ENCODE peak calls at places on chromosome X, in four cellular contexts. E, G, K and F are unnamed samples.

GRCh38 chrX:70452143-70452733 is 7.6 kb downstream of the DLG3 start:
- DNase-seq in E (no peak), G (no peak), K (peak; percentile 69), F (no peak)

GRCh38 chrX:58044130-58044529 is 133.9 kb upstream of the ZXDA start:
- DNase-seq in K (no peak), E (no peak), G (no peak), F (no peak)

GRCh38 chrX:75746891-75747639 is 38.0 kb downstream of the MAGEE2 start:
- DNase-seq in K (peak; percentile 4), E (no peak), G (no peak), F (no peak)

GRCh38 chrX:73262991-73263390 is 48.3 kb upstream of the NAP1L2 start:
- DNase-seq in G (no peak), E (no peak), K (peak; percentile 10), F (no peak)

GRCh38 chrX:136268051-136269048 is 17.1 kb upstream of the MAP7D3 start:
- DNase-seq in K (peak; percentile 52), E (peak; percentile 48), G (no peak), F (no peak)

GRCh38 chrX:2578864-2579263 is 78.1 kb upstream of the DHRSX start:
- DNase-seq in E (no peak), K (no peak), G (no peak), F (no peak)

GRCh38 chrX:74325130-74326059 is 21.4 kb downstream of the ZCCHC13 start:
- DNase-seq in G (no peak), E (no peak), K (peak; percentile 18), F (no peak)

GRCh38 chrX:95056901-95057300 is 1382.9 kb downstream of the FAM133A start:
- DNase-seq in E (no peak), K (peak; percentile 0), G (no peak), F (no peak)

GRCh38 chrX:48818866-48819265 is 7.4 kb upstream of the ERAS start:
- DNase-seq in E (no peak), K (no peak), G (no peak), F (no peak)

GRCh38 chrX:130057209-130057608 is 53.1 kb downstream of the ELF4 start:
- DNase-seq in K (no peak), E (no peak), G (no peak), F (no peak)

GRCh38 chrX:123399709-123400108 is 215.6 kb downstream of the GRIA3 start:
- DNase-seq in E (no peak), G (no peak), K (no peak), F (no peak)

GRCh38 chrX:115968436-115969252 is 201.9 kb upstream of the AGTR2 start:
- DNase-seq in K (no peak), E (no peak), G (no peak), F (no peak)

GRCh38 chrX:149371984-149372383 is 133.1 kb downstream of the IDS start:
- DNase-seq in E (no peak), K (no peak), G (no peak), F (no peak)

GRCh38 chrX:77167993-77168392 is 279.2 kb upstream of the FGF16 start:
- DNase-seq in E (peak; percentile 65), G (no peak), K (no peak), F (no peak)

GRCh38 chrX:135408794-135409193 is 12.9 kb upstream of the SMIM10L2A start:
- DNase-seq in K (no peak), E (no peak), G (peak; percentile 7), F (no peak)

GRCh38 chrX:80765226-80765625 is 44.5 kb downstream of the BRWD3 start:
- DNase-seq in K (no peak), E (no peak), G (no peak), F (no peak)

GRCh38 chrX:34275710-34276109 is 143.6 kb upstream of the FAM47A start:
- DNase-seq in E (no peak), K (no peak), G (no peak), F (no peak)

GRCh38 chrX:74132265-74132664 is 171.7 kb upstream of the ZCCHC13 start:
- DNase-seq in E (no peak), G (no peak), K (no peak), F (no peak)

GRCh38 chrX:37078434-37078703 is 70.2 kb downstream of the FAM47C start:
- DNase-seq in E (no peak), G (no peak), K (peak; percentile 1), F (no peak)

GRCh38 chrX:134692990-134693389 is 34.7 kb upstream of the PLAC1 start:
- DNase-seq in K (no peak), E (no peak), G (no peak), F (no peak)

GRCh38 chrX:41903544-41903943 is 19.8 kb downstream of the CASK start:
- DNase-seq in E (no peak), G (no peak), K (no peak), F (no peak)

GRCh38 chrX:115898382-115899001 is 272.1 kb upstream of the AGTR2 start:
- DNase-seq in K (peak; percentile 62), G (no peak), E (peak; percentile 72), F (no peak)

GRCh38 chrX:1903380-1903935 is 288.6 kb downstream of the ASMT start:
- DNase-seq in E (no peak), K (no peak), G (no peak), F (no peak)

GRCh38 chrX:112851161-112851779 is 10.6 kb upstream of the AMOT start:
- DNase-seq in G (peak; percentile 82), K (no peak), E (no peak), F (no peak)

GRCh38 chrX:139058831-139059495 is 347.4 kb upstream of the FGF13 start:
- DNase-seq in G (no peak), K (peak; percentile 58), E (no peak), F (no peak)

GRCh38 chrX:12887141-12887540 is 19.3 kb upstream of the TLR8 start:
- DNase-seq in G (no peak), E (no peak), K (no peak), F (no peak)

GRCh38 chrX:38857736-38858432 is 56.6 kb downstream of the MID1IP1 start:
- DNase-seq in K (no peak), E (no peak), G (no peak), F (no peak)

GRCh38 chrX:77937291-77937690 is 26.8 kb downstream of the ATP7A start:
- DNase-seq in K (no peak), G (no peak), E (no peak), F (no peak)

GRCh38 chrX:139508099-139508498 is 22.4 kb upstream of the F9 start:
- DNase-seq in E (no peak), G (no peak), K (no peak), F (no peak)

GRCh38 chrX:22338740-22339139 is 66.0 kb downstream of the CBLL2 start:
- DNase-seq in K (no peak), E (no peak), G (no peak), F (no peak)

GRCh38 chrX:48589482-48590162 is 7.7 kb upstream of the WDR13 start:
- DNase-seq in K (peak; percentile 44), E (no peak), G (no peak), F (no peak)

DNA sequence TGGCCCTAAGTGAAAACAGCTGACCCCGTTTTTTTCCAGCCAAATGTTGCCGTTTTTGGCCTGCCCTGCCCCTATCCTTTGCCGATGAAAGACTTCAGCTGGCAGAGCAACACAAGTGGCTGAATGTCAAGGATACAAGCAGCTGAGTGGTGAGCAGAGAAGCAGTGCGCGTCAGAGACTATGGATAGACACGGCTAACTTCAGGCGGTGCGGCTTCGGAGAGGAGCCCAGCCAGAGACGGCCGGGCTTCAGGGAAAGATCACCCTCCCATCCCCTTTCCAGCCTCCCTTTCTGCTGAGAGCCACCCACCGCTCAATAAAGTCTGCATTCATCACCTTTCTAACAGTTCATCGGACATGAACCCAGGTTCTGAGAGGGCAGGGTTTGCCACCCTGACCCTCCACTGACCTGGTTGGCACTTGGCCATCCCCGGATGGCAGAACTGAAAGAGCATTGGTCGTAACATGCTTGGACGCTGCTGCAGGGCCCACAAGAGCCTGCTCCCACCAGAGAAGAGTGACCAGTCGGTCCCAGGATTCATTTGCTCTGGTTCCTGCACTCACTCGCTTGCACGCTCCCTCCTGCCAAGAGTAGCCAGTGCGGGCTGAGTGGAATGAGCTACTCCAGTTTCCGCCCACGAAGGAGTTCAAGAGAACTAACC is 125.8 kb downstream of the PPEF1 start:
- DNase-seq in E (no peak), K (no peak), G (no peak), F (no peak)
- TF ChIP-seq SPI1 in E (no peak), K (no peak), G (no peak), F (no peak)

DNA sequence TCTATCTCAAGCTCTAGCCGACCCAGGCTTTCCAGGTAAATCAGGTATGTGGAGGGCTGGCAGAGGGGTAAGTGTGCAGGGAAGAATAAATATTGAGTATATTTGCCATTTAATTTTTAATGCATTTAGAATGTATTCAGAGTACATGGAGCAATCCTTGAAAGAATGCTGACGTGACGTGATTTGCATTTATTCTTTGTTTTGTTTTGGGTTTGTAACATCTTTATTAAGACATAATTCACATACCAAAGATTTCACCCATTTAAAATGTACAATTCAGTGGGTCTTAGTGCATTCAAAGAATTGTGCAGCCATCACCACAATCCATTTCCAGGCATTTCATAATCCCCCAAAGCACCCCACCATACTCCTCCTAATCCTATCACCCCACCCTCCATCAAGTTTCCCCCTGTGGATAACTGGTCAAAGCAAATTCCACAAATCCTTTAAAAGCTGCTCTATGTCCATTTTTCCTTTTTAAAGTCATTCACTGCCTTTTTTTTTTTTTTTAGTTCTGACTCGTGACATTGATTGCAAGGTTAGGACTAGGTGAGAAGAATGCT is 87.4 kb downstream of the FAM9B start:
- DNase-seq in K (no peak), G (no peak), E (no peak), F (no peak)
- TF ChIP-seq SPI1 in K (no peak), G (no peak), E (no peak), F (no peak)

GRCh38 chrX:111372065-111372464 is 39.9 kb downstream of the DCX start:
- DNase-seq in K (no peak), G (no peak), E (no peak), F (no peak)
- TF ChIP-seq SPI1 in K (no peak), G (no peak), E (no peak), F (no peak)

DNA sequence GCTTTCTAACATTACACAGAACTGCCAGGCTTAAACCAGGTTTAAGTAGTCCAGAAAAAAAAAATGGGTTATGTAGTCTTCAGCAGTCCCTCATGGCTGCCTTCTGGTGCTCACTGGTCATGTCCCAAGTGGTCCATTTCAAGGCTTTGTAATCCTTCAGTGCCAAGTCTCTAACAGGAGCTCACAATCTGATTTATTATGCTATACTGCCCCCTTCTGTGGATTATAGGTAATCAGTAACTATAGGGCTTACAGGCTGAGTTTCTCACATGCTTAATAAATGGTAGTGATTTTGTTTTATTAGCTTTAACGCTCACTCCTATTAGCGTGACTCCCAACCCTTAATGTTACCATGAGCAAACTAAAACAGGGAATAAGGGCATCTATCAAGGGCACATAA is 92.5 kb upstream of the EDA2R start:
- DNase-seq in K (peak; percentile 26), G (peak; percentile 3), E (peak; percentile 4), F (no peak)
- TF ChIP-seq SPI1 in K (no peak), G (no peak), E (no peak), F (no peak)

DNA sequence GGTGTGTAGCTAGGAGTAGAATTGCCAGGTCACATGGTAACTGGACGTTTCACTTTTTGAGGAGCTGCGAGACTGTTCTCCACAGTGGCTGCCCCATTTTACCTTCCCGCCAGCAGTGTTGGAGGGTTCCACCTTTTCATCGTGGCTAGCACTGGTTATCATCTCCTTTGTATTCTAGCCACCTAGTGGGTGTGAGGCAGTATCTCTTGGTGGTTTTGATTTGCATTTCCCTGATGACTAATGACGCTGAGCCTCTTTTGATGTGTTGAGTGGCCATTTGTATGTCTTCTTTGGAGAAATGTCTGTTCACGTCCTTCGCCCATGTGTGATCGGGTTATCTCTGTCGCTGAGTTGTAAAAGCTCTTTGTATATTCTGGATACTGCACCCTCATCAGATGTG is 10.6 kb downstream of the ABCD1 start:
- DNase-seq in K (peak; percentile 65), E (no peak), G (no peak), F (no peak)
- TF ChIP-seq SPI1 in K (no peak), E (no peak), G (no peak), F (no peak)